ENCODE peak calls at places on chromosomes 13 and 19, in four cellular contexts. One of them, this sample, is unnamed.

GRCh38 chr19:43229315-43229714 is 23.9 kb upstream of the PSG4 start:
- DNase-seq in CD4-positive, alpha-beta T cell: no peak
- DNase-seq in stimulated activated CD8-positive, alpha-beta memory T cell treated with anti-CD3 and anti-CD28 coated beads, Interleukin-7, amount 100 ng/mL, for 1 hour: no peak
- DNase-seq in NCI-H524: no peak
- DNase-seq in this sample: no peak

GRCh38 chr13:83065136-83065535 is 817.1 kb downstream of the SLITRK1 start:
- DNase-seq in CD4-positive, alpha-beta T cell: no peak
- DNase-seq in stimulated activated CD8-positive, alpha-beta memory T cell treated with anti-CD3 and anti-CD28 coated beads, Interleukin-7, amount 100 ng/mL, for 1 hour: no peak
- DNase-seq in NCI-H524: no peak
- DNase-seq in this sample: peak

GRCh38 chr19:5705552-5705951 is 14.4 kb downstream of the LONP1 start:
- DNase-seq in CD4-positive, alpha-beta T cell: no peak
- DNase-seq in stimulated activated CD8-positive, alpha-beta memory T cell treated with anti-CD3 and anti-CD28 coated beads, Interleukin-7, amount 100 ng/mL, for 1 hour: no peak
- DNase-seq in NCI-H524: no peak
- DNase-seq in this sample: no peak

GRCh38 chr13:104796581-104796980 is 1730.4 kb upstream of the SLC10A2 start:
- DNase-seq in CD4-positive, alpha-beta T cell: no peak
- DNase-seq in stimulated activated CD8-positive, alpha-beta memory T cell treated with anti-CD3 and anti-CD28 coated beads, Interleukin-7, amount 100 ng/mL, for 1 hour: no peak
- DNase-seq in NCI-H524: no peak
- DNase-seq in this sample: no peak

GRCh38 chr19:56159009-56159501 is 16.8 kb upstream of the GALP start:
- DNase-seq in CD4-positive, alpha-beta T cell: no peak
- DNase-seq in stimulated activated CD8-positive, alpha-beta memory T cell treated with anti-CD3 and anti-CD28 coated beads, Interleukin-7, amount 100 ng/mL, for 1 hour: no peak
- DNase-seq in NCI-H524: no peak
- DNase-seq in this sample: no peak

GRCh38 chr13:73767191-73767741 is 366.9 kb downstream of the KLF12 start:
- DNase-seq in CD4-positive, alpha-beta T cell: no peak
- DNase-seq in stimulated activated CD8-positive, alpha-beta memory T cell treated with anti-CD3 and anti-CD28 coated beads, Interleukin-7, amount 100 ng/mL, for 1 hour: no peak
- DNase-seq in NCI-H524: no peak
- DNase-seq in this sample: no peak

GRCh38 chr19:1855828-1856255 is 7.5 kb downstream of the KLF16 start:
- DNase-seq in CD4-positive, alpha-beta T cell: no peak
- DNase-seq in stimulated activated CD8-positive, alpha-beta memory T cell treated with anti-CD3 and anti-CD28 coated beads, Interleukin-7, amount 100 ng/mL, for 1 hour: no peak
- DNase-seq in NCI-H524: peak
- DNase-seq in this sample: no peak

GRCh38 chr19:15251010-15251748 is 18.9 kb upstream of the EPHX3 start:
- DNase-seq in CD4-positive, alpha-beta T cell: no peak
- DNase-seq in stimulated activated CD8-positive, alpha-beta memory T cell treated with anti-CD3 and anti-CD28 coated beads, Interleukin-7, amount 100 ng/mL, for 1 hour: no peak
- DNase-seq in NCI-H524: no peak
- DNase-seq in this sample: peak

GRCh38 chr19:17136026-17136425 is 60.4 kb downstream of the MYO9B start:
- DNase-seq in CD4-positive, alpha-beta T cell: no peak
- DNase-seq in stimulated activated CD8-positive, alpha-beta memory T cell treated with anti-CD3 and anti-CD28 coated beads, Interleukin-7, amount 100 ng/mL, for 1 hour: no peak
- DNase-seq in NCI-H524: no peak
- DNase-seq in this sample: no peak

GRCh38 chr19:55322495-55322894 is 2.6 kb downstream of the TMEM150B start:
- DNase-seq in CD4-positive, alpha-beta T cell: no peak
- DNase-seq in stimulated activated CD8-positive, alpha-beta memory T cell treated with anti-CD3 and anti-CD28 coated beads, Interleukin-7, amount 100 ng/mL, for 1 hour: no peak
- DNase-seq in NCI-H524: no peak
- DNase-seq in this sample: no peak

GRCh38 chr19:47330466-47330869 is 1.5 kb upstream of the C5AR2 start:
- DNase-seq in CD4-positive, alpha-beta T cell: no peak
- DNase-seq in stimulated activated CD8-positive, alpha-beta memory T cell treated with anti-CD3 and anti-CD28 coated beads, Interleukin-7, amount 100 ng/mL, for 1 hour: no peak
- DNase-seq in NCI-H524: no peak
- DNase-seq in this sample: no peak

GRCh38 chr13:91740811-91741210 is 342.4 kb downstream of the GPC5 start:
- DNase-seq in CD4-positive, alpha-beta T cell: no peak
- DNase-seq in stimulated activated CD8-positive, alpha-beta memory T cell treated with anti-CD3 and anti-CD28 coated beads, Interleukin-7, amount 100 ng/mL, for 1 hour: no peak
- DNase-seq in NCI-H524: peak
- DNase-seq in this sample: no peak

GRCh38 chr19:10936661-10937084 is 8.1 kb downstream of the TIMM29 start:
- DNase-seq in CD4-positive, alpha-beta T cell: no peak
- DNase-seq in stimulated activated CD8-positive, alpha-beta memory T cell treated with anti-CD3 and anti-CD28 coated beads, Interleukin-7, amount 100 ng/mL, for 1 hour: no peak
- DNase-seq in NCI-H524: peak
- DNase-seq in this sample: no peak

GRCh38 chr19:46878613-46879375 is 18.0 kb downstream of the ARHGAP35 start:
- DNase-seq in CD4-positive, alpha-beta T cell: no peak
- DNase-seq in stimulated activated CD8-positive, alpha-beta memory T cell treated with anti-CD3 and anti-CD28 coated beads, Interleukin-7, amount 100 ng/mL, for 1 hour: no peak
- DNase-seq in NCI-H524: no peak
- DNase-seq in this sample: no peak

GRCh38 chr19:40962460-40962961 is 28.6 kb upstream of the CYP2B6 start:
- DNase-seq in CD4-positive, alpha-beta T cell: no peak
- DNase-seq in stimulated activated CD8-positive, alpha-beta memory T cell treated with anti-CD3 and anti-CD28 coated beads, Interleukin-7, amount 100 ng/mL, for 1 hour: no peak
- DNase-seq in NCI-H524: no peak
- DNase-seq in this sample: no peak

GRCh38 chr19:9309974-9310446 is 372 bp upstream of the ZNF699 start:
- DNase-seq in CD4-positive, alpha-beta T cell: no peak
- DNase-seq in stimulated activated CD8-positive, alpha-beta memory T cell treated with anti-CD3 and anti-CD28 coated beads, Interleukin-7, amount 100 ng/mL, for 1 hour: no peak
- DNase-seq in NCI-H524: peak
- DNase-seq in this sample: peak

GRCh38 chr19:9345005-9345404 is 17.8 kb upstream of the ZNF177 start:
- DNase-seq in CD4-positive, alpha-beta T cell: no peak
- DNase-seq in stimulated activated CD8-positive, alpha-beta memory T cell treated with anti-CD3 and anti-CD28 coated beads, Interleukin-7, amount 100 ng/mL, for 1 hour: no peak
- DNase-seq in NCI-H524: no peak
- DNase-seq in this sample: no peak

GRCh38 chr13:36674337-36675212 is 755 bp downstream of the SERTM1 start:
- DNase-seq in CD4-positive, alpha-beta T cell: no peak
- DNase-seq in stimulated activated CD8-positive, alpha-beta memory T cell treated with anti-CD3 and anti-CD28 coated beads, Interleukin-7, amount 100 ng/mL, for 1 hour: no peak
- DNase-seq in NCI-H524: peak
- DNase-seq in this sample: no peak

GRCh38 chr19:33902395-33902794 is 105.7 kb downstream of the KCTD15 start:
- DNase-seq in CD4-positive, alpha-beta T cell: no peak
- DNase-seq in stimulated activated CD8-positive, alpha-beta memory T cell treated with anti-CD3 and anti-CD28 coated beads, Interleukin-7, amount 100 ng/mL, for 1 hour: no peak
- DNase-seq in NCI-H524: no peak
- DNase-seq in this sample: no peak

GRCh38 chr19:29367701-29368306 is 154.9 kb upstream of the UQCRFS1 start:
- DNase-seq in CD4-positive, alpha-beta T cell: no peak
- DNase-seq in stimulated activated CD8-positive, alpha-beta memory T cell treated with anti-CD3 and anti-CD28 coated beads, Interleukin-7, amount 100 ng/mL, for 1 hour: no peak
- DNase-seq in NCI-H524: no peak
- DNase-seq in this sample: no peak

GRCh38 chr13:110055089-110055488 is 251.9 kb downstream of the COL4A1 start:
- DNase-seq in CD4-positive, alpha-beta T cell: no peak
- DNase-seq in stimulated activated CD8-positive, alpha-beta memory T cell treated with anti-CD3 and anti-CD28 coated beads, Interleukin-7, amount 100 ng/mL, for 1 hour: no peak
- DNase-seq in NCI-H524: no peak
- DNase-seq in this sample: no peak

GRCh38 chr13:41222259-41222852 is 28.0 kb upstream of the KBTBD7 start:
- DNase-seq in CD4-positive, alpha-beta T cell: peak
- DNase-seq in stimulated activated CD8-positive, alpha-beta memory T cell treated with anti-CD3 and anti-CD28 coated beads, Interleukin-7, amount 100 ng/mL, for 1 hour: peak
- DNase-seq in NCI-H524: peak
- DNase-seq in this sample: no peak

GRCh38 chr19:6215701-6216235 is 64.0 kb downstream of the MLLT1 start:
- DNase-seq in CD4-positive, alpha-beta T cell: no peak
- DNase-seq in stimulated activated CD8-positive, alpha-beta memory T cell treated with anti-CD3 and anti-CD28 coated beads, Interleukin-7, amount 100 ng/mL, for 1 hour: no peak
- DNase-seq in NCI-H524: no peak
- DNase-seq in this sample: no peak

GRCh38 chr13:73450583-73450982 is 391.8 kb downstream of the KLF5 start:
- DNase-seq in CD4-positive, alpha-beta T cell: no peak
- DNase-seq in stimulated activated CD8-positive, alpha-beta memory T cell treated with anti-CD3 and anti-CD28 coated beads, Interleukin-7, amount 100 ng/mL, for 1 hour: no peak
- DNase-seq in NCI-H524: no peak
- DNase-seq in this sample: no peak

GRCh38 chr19:32097620-32098019 is 247.8 kb upstream of the ZNF507 start:
- DNase-seq in CD4-positive, alpha-beta T cell: no peak
- DNase-seq in stimulated activated CD8-positive, alpha-beta memory T cell treated with anti-CD3 and anti-CD28 coated beads, Interleukin-7, amount 100 ng/mL, for 1 hour: no peak
- DNase-seq in NCI-H524: no peak
- DNase-seq in this sample: no peak

GRCh38 chr13:95533545-95534135 is 18.9 kb upstream of the CLDN10 start:
- DNase-seq in CD4-positive, alpha-beta T cell: no peak
- DNase-seq in stimulated activated CD8-positive, alpha-beta memory T cell treated with anti-CD3 and anti-CD28 coated beads, Interleukin-7, amount 100 ng/mL, for 1 hour: no peak
- DNase-seq in NCI-H524: no peak
- DNase-seq in this sample: no peak

GRCh38 chr19:6271721-6272410 is 7.9 kb downstream of the MLLT1 start:
- DNase-seq in CD4-positive, alpha-beta T cell: no peak
- DNase-seq in stimulated activated CD8-positive, alpha-beta memory T cell treated with anti-CD3 and anti-CD28 coated beads, Interleukin-7, amount 100 ng/mL, for 1 hour: no peak
- DNase-seq in NCI-H524: no peak
- DNase-seq in this sample: peak

GRCh38 chr13:100040196-100040595 is 48.7 kb upstream of the PCCA start:
- DNase-seq in CD4-positive, alpha-beta T cell: no peak
- DNase-seq in stimulated activated CD8-positive, alpha-beta memory T cell treated with anti-CD3 and anti-CD28 coated beads, Interleukin-7, amount 100 ng/mL, for 1 hour: no peak
- DNase-seq in NCI-H524: no peak
- DNase-seq in this sample: no peak

GRCh38 chr13:33262069-33262487 is 23.5 kb downstream of the STARD13 start:
- DNase-seq in CD4-positive, alpha-beta T cell: no peak
- DNase-seq in stimulated activated CD8-positive, alpha-beta memory T cell treated with anti-CD3 and anti-CD28 coated beads, Interleukin-7, amount 100 ng/mL, for 1 hour: no peak
- DNase-seq in NCI-H524: no peak
- DNase-seq in this sample: peak

GRCh38 chr19:15401397-15401710 is 17.4 kb downstream of the AKAP8L start:
- DNase-seq in CD4-positive, alpha-beta T cell: no peak
- DNase-seq in stimulated activated CD8-positive, alpha-beta memory T cell treated with anti-CD3 and anti-CD28 coated beads, Interleukin-7, amount 100 ng/mL, for 1 hour: no peak
- DNase-seq in NCI-H524: no peak
- DNase-seq in this sample: no peak

GRCh38 chr19:10625003-10625761 is at the start of gene SLC44A2:
- DNase-seq in CD4-positive, alpha-beta T cell: no peak
- DNase-seq in stimulated activated CD8-positive, alpha-beta memory T cell treated with anti-CD3 and anti-CD28 coated beads, Interleukin-7, amount 100 ng/mL, for 1 hour: no peak
- DNase-seq in NCI-H524: no peak
- DNase-seq in this sample: peak

GRCh38 chr13:46831588-46832194 is 34.7 kb upstream of the ESD start:
- DNase-seq in CD4-positive, alpha-beta T cell: peak
- DNase-seq in stimulated activated CD8-positive, alpha-beta memory T cell treated with anti-CD3 and anti-CD28 coated beads, Interleukin-7, amount 100 ng/mL, for 1 hour: no peak
- DNase-seq in NCI-H524: peak
- DNase-seq in this sample: no peak